ENCODE peak calls at places on chromosome 13, in six cellular contexts. One of them, this sample, is unnamed.

GRCh38 chr13:59996461-59996860 is 167.3 kb downstream of the DIAPH3 start:
- DNase-seq in HCT116: no peak
- DNase-seq in K562: no peak
- DNase-seq in GM12878: no peak
- DNase-seq in HepG2: no peak
- DNase-seq in H1: no peak
- DNase-seq in this sample: no peak

GRCh38 chr13:27536361-27537101 is 83.8 kb downstream of the LNX2 start:
- DNase-seq in HCT116: no peak
- DNase-seq in K562: no peak
- DNase-seq in GM12878: no peak
- DNase-seq in HepG2: no peak
- DNase-seq in H1: no peak
- DNase-seq in this sample: no peak

GRCh38 chr13:34174671-34175145 is 356.8 kb downstream of the RFC3 start:
- DNase-seq in HCT116: no peak
- DNase-seq in K562: no peak
- DNase-seq in GM12878: no peak
- DNase-seq in HepG2: no peak
- DNase-seq in H1: no peak
- DNase-seq in this sample: no peak

GRCh38 chr13:61151062-61151461 is 264.6 kb downstream of the PCDH20 start:
- DNase-seq in HCT116: no peak
- DNase-seq in K562: no peak
- DNase-seq in GM12878: no peak
- DNase-seq in HepG2: no peak
- DNase-seq in H1: no peak
- DNase-seq in this sample: no peak

GRCh38 chr13:72062566-72062965 is 195.6 kb upstream of the DACH1 start:
- DNase-seq in HCT116: no peak
- DNase-seq in K562: no peak
- DNase-seq in GM12878: no peak
- DNase-seq in HepG2: no peak
- DNase-seq in H1: peak
- DNase-seq in this sample: no peak

GRCh38 chr13:33296793-33297425 is 11.4 kb upstream of the STARD13 start:
- DNase-seq in HCT116: no peak
- DNase-seq in K562: no peak
- DNase-seq in GM12878: no peak
- DNase-seq in HepG2: peak
- DNase-seq in H1: no peak
- DNase-seq in this sample: peak

GRCh38 chr13:84263354-84264069 is 381.2 kb upstream of the SLITRK1 start:
- DNase-seq in HCT116: no peak
- DNase-seq in K562: no peak
- DNase-seq in GM12878: peak
- DNase-seq in HepG2: no peak
- DNase-seq in H1: no peak
- DNase-seq in this sample: no peak

GRCh38 chr13:32911506-32911905 is 104.7 kb upstream of the KL start:
- DNase-seq in HCT116: peak
- DNase-seq in K562: peak
- DNase-seq in GM12878: no peak
- DNase-seq in HepG2: peak
- DNase-seq in H1: peak
- DNase-seq in this sample: peak

GRCh38 chr13:33353210-33353609 is 67.7 kb upstream of the STARD13 start:
- DNase-seq in HCT116: no peak
- DNase-seq in K562: no peak
- DNase-seq in GM12878: peak
- DNase-seq in HepG2: no peak
- DNase-seq in H1: no peak
- DNase-seq in this sample: no peak

GRCh38 chr13:112457485-112457884 is 81.3 kb downstream of the SPACA7 start:
- DNase-seq in HCT116: no peak
- DNase-seq in K562: no peak
- DNase-seq in GM12878: no peak
- DNase-seq in HepG2: no peak
- DNase-seq in H1: no peak
- DNase-seq in this sample: no peak

GRCh38 chr13:110714798-110715394 is 1.4 kb downstream of the ING1 start:
- DNase-seq in HCT116: no peak
- DNase-seq in K562: no peak
- DNase-seq in GM12878: no peak
- DNase-seq in HepG2: peak
- DNase-seq in H1: no peak
- DNase-seq in this sample: no peak

GRCh38 chr13:107289540-107289939 is 721.6 kb upstream of the ARGLU1 start:
- DNase-seq in HCT116: no peak
- DNase-seq in K562: no peak
- DNase-seq in GM12878: no peak
- DNase-seq in HepG2: no peak
- DNase-seq in H1: no peak
- DNase-seq in this sample: no peak

GRCh38 chr13:42354246-42355117 is 82.5 kb downstream of the AKAP11 start:
- DNase-seq in HCT116: no peak
- DNase-seq in K562: no peak
- DNase-seq in GM12878: peak
- DNase-seq in HepG2: no peak
- DNase-seq in H1: no peak
- DNase-seq in this sample: no peak

GRCh38 chr13:105220886-105221285 is 1314.6 kb downstream of the EFNB2 start:
- DNase-seq in HCT116: no peak
- DNase-seq in K562: no peak
- DNase-seq in GM12878: no peak
- DNase-seq in HepG2: no peak
- DNase-seq in H1: no peak
- DNase-seq in this sample: no peak

GRCh38 chr13:59545007-59545406 is 618.7 kb downstream of the DIAPH3 start:
- DNase-seq in HCT116: no peak
- DNase-seq in K562: no peak
- DNase-seq in GM12878: no peak
- DNase-seq in HepG2: no peak
- DNase-seq in H1: no peak
- DNase-seq in this sample: no peak

GRCh38 chr13:28684257-28684656 is 25.3 kb downstream of the POMP start:
- DNase-seq in HCT116: no peak
- DNase-seq in K562: no peak
- DNase-seq in GM12878: no peak
- DNase-seq in HepG2: peak
- DNase-seq in H1: peak
- DNase-seq in this sample: no peak

GRCh38 chr13:74573654-74574053 is 439.4 kb upstream of the KLF12 start:
- DNase-seq in HCT116: no peak
- DNase-seq in K562: peak
- DNase-seq in GM12878: no peak
- DNase-seq in HepG2: peak
- DNase-seq in H1: no peak
- DNase-seq in this sample: no peak

GRCh38 chr13:109145631-109146030 is 516.2 kb downstream of the MYO16 start:
- DNase-seq in HCT116: peak
- DNase-seq in K562: peak
- DNase-seq in GM12878: no peak
- DNase-seq in HepG2: peak
- DNase-seq in H1: no peak
- DNase-seq in this sample: peak

GRCh38 chr13:85212692-85213091 is 586.5 kb downstream of the SLITRK6 start:
- DNase-seq in HCT116: no peak
- DNase-seq in K562: no peak
- DNase-seq in GM12878: no peak
- DNase-seq in HepG2: no peak
- DNase-seq in H1: no peak
- DNase-seq in this sample: no peak

GRCh38 chr13:27605610-27606200 is 14.6 kb downstream of the LNX2 start:
- DNase-seq in HCT116: no peak
- DNase-seq in K562: no peak
- DNase-seq in GM12878: no peak
- DNase-seq in HepG2: no peak
- DNase-seq in H1: no peak
- DNase-seq in this sample: no peak

GRCh38 chr13:110245421-110245899 is 61.5 kb downstream of the COL4A1 start:
- DNase-seq in HCT116: no peak
- DNase-seq in K562: no peak
- DNase-seq in GM12878: no peak
- DNase-seq in HepG2: no peak
- DNase-seq in H1: no peak
- DNase-seq in this sample: peak

GRCh38 chr13:58085819-58086218 is 454.3 kb downstream of the PCDH17 start:
- DNase-seq in HCT116: no peak
- DNase-seq in K562: no peak
- DNase-seq in GM12878: no peak
- DNase-seq in HepG2: no peak
- DNase-seq in H1: no peak
- DNase-seq in this sample: no peak

GRCh38 chr13:71374471-71375041 is 492.4 kb downstream of the DACH1 start:
- DNase-seq in HCT116: no peak
- DNase-seq in K562: no peak
- DNase-seq in GM12878: no peak
- DNase-seq in HepG2: no peak
- DNase-seq in H1: no peak
- DNase-seq in this sample: no peak

GRCh38 chr13:109509154-109509905 is 277.1 kb downstream of the IRS2 start:
- DNase-seq in HCT116: no peak
- DNase-seq in K562: no peak
- DNase-seq in GM12878: no peak
- DNase-seq in HepG2: no peak
- DNase-seq in H1: no peak
- DNase-seq in this sample: no peak

GRCh38 chr13:46507978-46508377 is 45.0 kb upstream of the LRCH1 start:
- DNase-seq in HCT116: no peak
- DNase-seq in K562: no peak
- DNase-seq in GM12878: no peak
- DNase-seq in HepG2: no peak
- DNase-seq in H1: no peak
- DNase-seq in this sample: no peak

GRCh38 chr13:45943965-45944364 is 92.4 kb upstream of the SIAH3 start:
- DNase-seq in HCT116: no peak
- DNase-seq in K562: no peak
- DNase-seq in GM12878: no peak
- DNase-seq in HepG2: no peak
- DNase-seq in H1: no peak
- DNase-seq in this sample: no peak

GRCh38 chr13:46552302-46552680 is 679 bp upstream of the LRCH1 start:
- DNase-seq in HCT116: no peak
- DNase-seq in K562: no peak
- DNase-seq in GM12878: no peak
- DNase-seq in HepG2: no peak
- DNase-seq in H1: no peak
- DNase-seq in this sample: no peak

GRCh38 chr13:25766576-25766975 is 285.2 kb downstream of the SHISA2 start:
- DNase-seq in HCT116: no peak
- DNase-seq in K562: no peak
- DNase-seq in GM12878: no peak
- DNase-seq in HepG2: no peak
- DNase-seq in H1: no peak
- DNase-seq in this sample: no peak
- TF ChIP-seq SIN3A in HCT116: no peak
- TF ChIP-seq SIN3A in K562: no peak
- TF ChIP-seq SIN3A in GM12878: no peak
- TF ChIP-seq SIN3A in HepG2: no peak
- TF ChIP-seq SIN3A in H1: no peak
- TF ChIP-seq SIN3A in this sample: no peak

GRCh38 chr13:49302817-49303216 is 55.1 kb downstream of the CDADC1 start:
- DNase-seq in HCT116: no peak
- DNase-seq in K562: no peak
- DNase-seq in GM12878: no peak
- DNase-seq in HepG2: no peak
- DNase-seq in H1: no peak
- DNase-seq in this sample: no peak

GRCh38 chr13:49303533-49304252 is 56.0 kb downstream of the CDADC1 start:
- DNase-seq in HCT116: no peak
- DNase-seq in K562: no peak
- DNase-seq in GM12878: no peak
- DNase-seq in HepG2: peak
- DNase-seq in H1: no peak
- DNase-seq in this sample: no peak

GRCh38 chr13:49298903-49299605 is 51.3 kb downstream of the CDADC1 start:
- DNase-seq in HCT116: no peak
- DNase-seq in K562: no peak
- DNase-seq in GM12878: no peak
- DNase-seq in HepG2: peak
- DNase-seq in H1: no peak
- DNase-seq in this sample: no peak

GRCh38 chr13:49302222-49302621 is 54.5 kb downstream of the CDADC1 start:
- DNase-seq in HCT116: no peak
- DNase-seq in K562: no peak
- DNase-seq in GM12878: no peak
- DNase-seq in HepG2: no peak
- DNase-seq in H1: no peak
- DNase-seq in this sample: no peak

GRCh38 chr13:49300716-49301589 is 53.2 kb downstream of the CDADC1 start:
- DNase-seq in HCT116: peak
- DNase-seq in K562: peak
- DNase-seq in GM12878: peak
- DNase-seq in HepG2: peak
- DNase-seq in H1: no peak
- DNase-seq in this sample: peak
- H2AFZ ChIP-seq in HCT116: peak
- H2AFZ ChIP-seq in K562: peak
- H2AFZ ChIP-seq in GM12878: peak
- H2AFZ ChIP-seq in HepG2: peak
- H2AFZ ChIP-seq in H1: no peak
- H2AFZ ChIP-seq in this sample: peak

DNA sequence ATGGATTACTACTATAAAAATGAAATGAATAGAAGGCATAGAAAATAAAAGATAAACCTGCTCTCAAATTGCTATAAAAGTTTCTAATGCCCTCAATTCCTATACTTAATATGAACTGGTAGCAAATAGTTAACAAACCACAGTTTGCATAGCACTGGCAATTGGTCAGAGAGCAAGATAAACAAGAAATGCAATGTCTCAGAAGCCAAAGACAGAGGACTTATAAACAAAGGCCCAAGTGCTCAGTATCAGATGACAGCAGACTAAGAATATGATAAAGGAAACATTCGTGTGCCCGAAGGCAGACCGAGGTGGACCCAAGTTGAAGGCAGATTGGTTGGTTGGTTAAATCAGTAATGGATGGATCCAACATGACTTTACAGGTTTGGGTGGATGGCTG is 50.6 kb downstream of the IPO5 start:
- DNase-seq in HCT116: no peak
- DNase-seq in K562: no peak
- DNase-seq in GM12878: no peak
- DNase-seq in HepG2: no peak
- DNase-seq in H1: no peak
- DNase-seq in this sample: no peak
- TF ChIP-seq SIN3A in HCT116: no peak
- TF ChIP-seq SIN3A in K562: no peak
- TF ChIP-seq SIN3A in GM12878: no peak
- TF ChIP-seq SIN3A in HepG2: no peak
- TF ChIP-seq SIN3A in H1: no peak
- TF ChIP-seq SIN3A in this sample: no peak

DNA sequence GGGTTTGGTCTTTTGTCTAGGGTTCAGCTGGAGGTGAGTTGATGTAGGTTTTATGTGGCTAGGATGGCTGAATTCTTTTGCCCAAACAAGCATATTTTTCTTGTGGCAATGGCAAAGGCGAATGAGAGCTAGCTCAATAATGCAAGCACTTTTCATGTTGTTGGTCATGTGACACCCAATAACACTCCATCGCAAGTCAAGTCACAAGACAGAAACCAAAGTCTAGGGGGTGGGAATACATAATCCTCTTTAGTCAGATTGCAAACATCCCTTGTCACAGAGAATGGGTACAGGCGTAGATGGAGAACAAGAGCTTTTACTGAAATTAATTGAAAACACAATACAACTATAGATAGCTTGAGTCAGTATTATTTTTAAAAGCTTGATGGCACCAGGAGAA is 121.8 kb upstream of the EDNRB start:
- DNase-seq in HCT116: no peak
- DNase-seq in K562: no peak
- DNase-seq in GM12878: no peak
- DNase-seq in HepG2: no peak
- DNase-seq in H1: no peak
- DNase-seq in this sample: no peak
- H2AFZ ChIP-seq in HCT116: no peak
- H2AFZ ChIP-seq in K562: no peak
- H2AFZ ChIP-seq in GM12878: no peak
- H2AFZ ChIP-seq in HepG2: no peak
- H2AFZ ChIP-seq in H1: no peak
- H2AFZ ChIP-seq in this sample: no peak

This sample was measured in SK-N-SH.